ENCODE peak calls at places on chromosomes 16 and 17, in four cellular contexts. P is K562, V is H1, B is HepG2. K is an unnamed sample.

GRCh38 chr16:67255553-67256030 is 6.8 kb downstream of the SLC9A5 start:
- DNase-seq in P (no peak), V (no peak), B (no peak), K (no peak)

GRCh38 chr16:84144301-84144858 is 597 bp downstream of the HSDL1 start:
- DNase-seq in P (peak), V (peak), B (no peak), K (peak)

GRCh38 chr16:11233727-11234376 is 22.2 kb downstream of the SOCS1 start:
- DNase-seq in P (peak), V (peak), B (no peak), K (no peak)

GRCh38 chr16:57607676-57608461 is 20.6 kb upstream of the ADGRG1 start:
- DNase-seq in P (no peak), V (no peak), B (no peak), K (no peak)

GRCh38 chr17:45223541-45224528 is 2.1 kb downstream of the FMNL1 start:
- DNase-seq in P (no peak), V (no peak), B (no peak), K (peak)

GRCh38 chr17:45117848-45118646 is 14.3 kb downstream of the PLCD3 start:
- DNase-seq in P (no peak), V (no peak), B (no peak), K (no peak)

GRCh38 chr17:72492494-72492893 is 371.7 kb downstream of the SOX9 start:
- DNase-seq in P (no peak), V (no peak), B (peak), K (no peak)

GRCh38 chr16:65717006-65717720 is 595.3 kb upstream of the CDH11 start:
- DNase-seq in P (no peak), V (no peak), B (no peak), K (no peak)

GRCh38 chr16:57544129-57544653 is 1.7 kb downstream of the ADGRG5 start:
- DNase-seq in P (peak), V (peak), B (no peak), K (no peak)

GRCh38 chr17:50101346-50102163 is 6.4 kb downstream of the PDK2 start:
- DNase-seq in P (peak), V (no peak), B (no peak), K (no peak)

GRCh38 chr16:66608241-66609138 is 4.0 kb downstream of the CMTM3 start:
- DNase-seq in P (peak), V (peak), B (peak), K (peak)

GRCh38 chr17:71260366-71260765 is 860.5 kb upstream of the SOX9 start:
- DNase-seq in P (no peak), V (no peak), B (no peak), K (no peak)

GRCh38 chr16:53817117-53817516 is 113.2 kb downstream of the FTO start:
- DNase-seq in P (no peak), V (no peak), B (no peak), K (no peak)

GRCh38 chr16:57601801-57602478 is 26.5 kb upstream of the ADGRG1 start:
- DNase-seq in P (peak), V (no peak), B (no peak), K (no peak)

GRCh38 chr17:74437702-74438101 is 5.8 kb downstream of the GPRC5C start:
- DNase-seq in P (peak), V (no peak), B (no peak), K (no peak)

GRCh38 chr16:67773569-67774456 is 32.5 kb downstream of the RANBP10 start:
- DNase-seq in P (peak), V (no peak), B (peak), K (no peak)

GRCh38 chr17:11240841-11241610 is at the start of gene SHISA6:
- DNase-seq in P (no peak), V (peak), B (no peak), K (no peak)

GRCh38 chr17:30304778-30305177 is 13.0 kb upstream of the BLMH start:
- DNase-seq in P (no peak), V (no peak), B (no peak), K (no peak)

GRCh38 chr17:41149652-41149985 is at the start of gene KRTAP4-5:
- DNase-seq in P (no peak), V (no peak), B (no peak), K (no peak)

GRCh38 chr17:55238931-55239297 is 25.8 kb upstream of the HLF start:
- DNase-seq in P (peak), V (no peak), B (peak), K (no peak)

GRCh38 chr17:62670202-62670821 is 42.8 kb downstream of the MRC2 start:
- DNase-seq in P (peak), V (peak), B (peak), K (no peak)

GRCh38 chr17:68511671-68512246 is 471 bp upstream of the PRKAR1A start:
- DNase-seq in P (peak), V (peak), B (peak), K (peak)

GRCh38 chr17:39898088-39898487 is 20.3 kb downstream of the GSDMB start:
- DNase-seq in P (no peak), V (no peak), B (no peak), K (no peak)

GRCh38 chr17:38674013-38674748 is 576 bp downstream of the EPOP start:
- DNase-seq in P (peak), V (peak), B (no peak), K (no peak)

GRCh38 chr16:78310990-78311561 is 211.6 kb downstream of the WWOX start:
- DNase-seq in P (no peak), V (no peak), B (no peak), K (no peak)

GRCh38 chr17:31743767-31744166 is 115.3 kb downstream of the COPRS start:
- DNase-seq in P (no peak), V (no peak), B (no peak), K (no peak)

GRCh38 chr17:47237841-47238240 is 15.8 kb upstream of the ITGB3 start:
- DNase-seq in P (no peak), V (no peak), B (no peak), K (no peak)
- TF ChIP-seq POLR2A in P (no peak), V (no peak), B (no peak), K (no peak)

DNA sequence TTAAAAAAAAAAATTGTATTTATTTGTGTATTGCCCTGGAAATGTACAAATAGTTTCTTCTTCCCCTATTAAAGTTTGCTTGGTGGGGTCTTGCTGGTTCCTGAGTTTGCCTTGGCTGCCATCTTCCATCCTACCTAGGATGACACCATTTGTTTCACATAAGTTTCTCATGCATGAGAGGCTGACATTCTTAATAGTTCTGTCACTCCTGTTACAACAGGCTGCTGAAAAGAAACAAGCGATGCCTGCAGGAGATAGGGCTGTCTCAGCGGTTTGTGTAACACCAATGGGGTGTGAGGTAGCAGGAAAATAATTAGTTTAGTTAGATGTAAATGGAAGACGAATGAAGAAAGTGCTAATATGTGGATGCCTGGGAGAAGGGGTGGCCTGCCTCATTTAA is 1000.9 kb upstream of the RBFOX1 start:
- DNase-seq in P (no peak), V (no peak), B (no peak), K (no peak)
- TF ChIP-seq POLR2AphosphoS5 in P (no peak), V (no peak), B (no peak), K (no peak)

GRCh38 chr17:78341559-78342437 is 18.1 kb downstream of the SOCS3 start:
- DNase-seq in P (peak), V (peak), B (no peak), K (no peak)
- TF ChIP-seq TAF1 in P (no peak), V (no peak), B (no peak), K (no peak)

GRCh38 chr17:58322581-58323419 is 5.8 kb downstream of the TSPOAP1 start:
- DNase-seq in P (no peak), V (no peak), B (no peak), K (peak)
- TF ChIP-seq POLR2A in P (no peak), V (no peak), B (no peak), K (peak)

DNA sequence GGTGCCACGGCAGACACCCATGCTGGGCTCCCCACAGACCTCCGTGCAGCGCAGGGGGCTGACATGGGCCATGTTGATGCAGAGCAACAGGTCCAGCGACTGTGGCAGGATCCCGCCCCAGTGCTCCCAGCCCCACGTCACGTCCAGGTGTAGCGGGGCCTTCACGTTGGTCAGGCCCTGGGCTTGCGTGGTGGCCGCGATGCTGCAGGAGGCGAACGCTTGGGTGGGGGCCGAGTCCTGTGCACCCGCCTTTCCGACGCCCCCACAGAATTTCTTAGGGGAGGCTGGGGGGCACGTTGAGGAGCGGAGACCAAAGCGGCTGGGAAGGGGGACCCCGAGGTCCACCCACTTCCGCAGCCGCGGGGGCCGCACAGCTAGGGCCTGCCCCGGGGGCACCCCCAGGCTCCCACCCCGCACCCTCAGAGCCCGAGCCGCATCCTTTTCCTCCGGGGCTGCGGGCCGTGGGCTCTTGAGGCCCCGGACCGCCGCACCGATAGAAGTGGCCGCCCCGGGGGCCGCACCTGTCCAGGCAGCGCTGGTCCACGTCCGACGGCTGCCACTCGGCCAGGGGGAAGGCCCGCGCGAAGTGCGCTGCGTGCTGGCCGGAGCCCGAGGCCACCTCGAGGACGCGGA is 416 bp downstream of the METTL26 start:
- DNase-seq in P (no peak), V (no peak), B (no peak), K (no peak)
- TF ChIP-seq POLR2AphosphoS5 in P (no peak), V (no peak), B (no peak), K (no peak)